ENCODE peak calls at places on chromosomes 2 and 18, in four cellular contexts. U is tibial artery, L is mammary epithelial cell, R is hepatocyte. A is an unnamed sample.

GRCh38 chr2:47015206-47015605 is 99.6 kb upstream of the MCFD2 start:
- DNase-seq in U (no peak), R (no peak), L (no peak), A (peak; percentile 49)

GRCh38 chr18:5142859-5143258 is 54.2 kb downstream of the AKAIN1 start:
- DNase-seq in R (peak; percentile 15), L (no peak), U (no peak), A (no peak)

GRCh38 chr2:170651603-170652002 is 63.5 kb upstream of the SP5 start:
- DNase-seq in L (no peak), R (no peak), U (no peak), A (peak; percentile 96)

GRCh38 chr2:240643093-240643810 is 18.0 kb downstream of the GPR35 start:
- DNase-seq in L (no peak), U (peak; percentile 54), R (no peak), A (no peak)

GRCh38 chr2:232456296-232457120 is 555 bp downstream of the ALPI start:
- DNase-seq in U (peak; percentile 57), R (peak; percentile 13), L (no peak), A (no peak)

GRCh38 chr2:113309655-113310387 is 31.1 kb upstream of the PAX8 start:
- DNase-seq in L (peak; percentile 84), U (no peak), R (no peak), A (no peak)

GRCh38 chr2:197972017-197972416 is 167.6 kb downstream of the PLCL1 start:
- DNase-seq in R (peak; percentile 28), L (peak; percentile 30), U (peak; percentile 73), A (no peak)

GRCh38 chr2:128523490-128523889 is 204.8 kb upstream of the HS6ST1 start:
- DNase-seq in L (no peak), U (no peak), R (no peak), A (no peak)

GRCh38 chr2:208128136-208128535 is 1.5 kb downstream of the CRYGC start:
- DNase-seq in U (no peak), R (no peak), L (no peak), A (no peak)

GRCh38 chr2:55097462-55098410 is 47.5 kb upstream of the RTN4 start:
- DNase-seq in L (no peak), U (no peak), R (peak; percentile 51), A (no peak)

GRCh38 chr2:28359222-28360065 is 33.2 kb upstream of the FOSL2 start:
- DNase-seq in L (no peak), U (no peak), R (peak; percentile 73), A (peak; percentile 83)

GRCh38 chr18:62918361-62918760 is 203.0 kb downstream of the PHLPP1 start:
- DNase-seq in U (no peak), R (no peak), L (no peak), A (no peak)

A was measured in SW480.